ENCODE peak calls at places on chromosomes 7 and 10, in five cellular contexts. P is hippocampal formation; X is HFFc6; F is cerebellar nuclear complex; U is activated CD4-positive, alpha-beta memory T cell treated with anti-CD3 and anti-CD28 coated beads for 36 hours. M is an unnamed sample.

GRCh38 chr10:6140141-6140841 is 51.5 kb downstream of the RBM17 start:
- DNase-seq in X (no peak), F (no peak), U (peak), P (no peak), M (no peak)

GRCh38 chr10:106577266-106577665 is 587.2 kb downstream of the SORCS1 start:
- DNase-seq in F (no peak), X (no peak), U (no peak), P (no peak), M (peak)

GRCh38 chr7:22842383-22842903 is 19.8 kb upstream of the TOMM7 start:
- DNase-seq in U (no peak), P (no peak), X (no peak), F (no peak), M (no peak)

GRCh38 chr10:132654708-132655661 is 117.4 kb downstream of the INPP5A start:
- DNase-seq in U (peak), P (peak), F (no peak), X (peak), M (peak)

GRCh38 chr10:75663947-75664664 is 232.7 kb downstream of the LRMDA start:
- DNase-seq in P (no peak), F (no peak), X (no peak), U (no peak), M (peak)

GRCh38 chr10:23291551-23292334 is 52.9 kb downstream of the C10orf67 start:
- DNase-seq in P (no peak), X (no peak), F (no peak), U (no peak), M (no peak)

GRCh38 chr7:90661290-90662151 is 65.4 kb downstream of the CDK14 start:
- DNase-seq in X (no peak), F (no peak), U (no peak), P (no peak), M (peak)

GRCh38 chr10:32943854-32944661 is 14.0 kb downstream of the ITGB1 start:
- DNase-seq in F (no peak), P (no peak), U (no peak), X (no peak), M (no peak)

GRCh38 chr10:119178371-119179119 is at the start of gene PRDX3:
- DNase-seq in X (peak), U (peak), P (peak), F (peak), M (peak)

GRCh38 chr10:44184633-44185314 is 200.1 kb downstream of the CXCL12 start:
- DNase-seq in F (no peak), P (no peak), U (no peak), X (no peak), M (no peak)

M was measured in fibroblast of pulmonary artery.